ENCODE peak calls at places on chromosomes 11 and 22, in five cellular contexts. N, U, L, X and A are unnamed samples.

GRCh38 chr11:2269601-2270321 is 627 bp downstream of the ASCL2 start:
- DNase-seq in U (peak), N (peak), X (peak), L (peak), A (peak)

GRCh38 chr11:61963016-61963281 is 4.5 kb downstream of the FTH1 start:
- DNase-seq in U (no peak), L (no peak), X (peak), N (no peak), A (no peak)

GRCh38 chr22:50730941-50731661 is 6.9 kb upstream of the ACR start:
- DNase-seq in L (no peak), U (no peak), N (no peak), X (peak), A (no peak)

GRCh38 chr11:95522871-95523270 is 266.7 kb downstream of the FAM76B start:
- DNase-seq in U (no peak), X (no peak), L (no peak), N (no peak), A (no peak)

GRCh38 chr11:117915672-117916235 is 13.4 kb downstream of the TMPRSS13 start:
- DNase-seq in N (no peak), X (peak), U (no peak), L (no peak), A (peak)

GRCh38 chr22:30333707-30334087 is 7.0 kb upstream of the TBC1D10A start:
- DNase-seq in N (no peak), X (no peak), L (no peak), U (no peak), A (no peak)

GRCh38 chr11:124329787-124330478 is 9.9 kb upstream of the OR8D2 start:
- DNase-seq in N (no peak), X (no peak), L (no peak), U (no peak), A (no peak)

GRCh38 chr11:59137190-59137589 is 5.5 kb upstream of the FAM111A start:
- DNase-seq in L (peak), U (no peak), X (no peak), N (no peak), A (no peak)

GRCh38 chr11:30573951-30574350 is 12.2 kb downstream of the MPPED2 start:
- DNase-seq in L (no peak), X (no peak), U (no peak), N (no peak), A (no peak)

GRCh38 chr22:50563410-50564160 is 866 bp upstream of the SYCE3 start:
- DNase-seq in L (no peak), N (no peak), X (no peak), U (no peak), A (no peak)

GRCh38 chr22:41966607-41967240 is 2.5 kb upstream of the SEPTIN3 start:
- DNase-seq in L (no peak), U (peak), X (no peak), N (peak), A (no peak)

GRCh38 chr22:35835998-35836691 is 118.5 kb downstream of the APOL5 start:
- DNase-seq in L (no peak), N (peak), X (no peak), U (peak), A (no peak)

GRCh38 chr11:46285594-46286033 is 8.2 kb downstream of the CREB3L1 start:
- DNase-seq in N (no peak), X (peak), L (peak), U (no peak), A (no peak)

GRCh38 chr11:108551653-108552462 is 41.7 kb downstream of the EXPH5 start:
- DNase-seq in X (no peak), N (peak), U (peak), L (no peak), A (no peak)

GRCh38 chr11:17812286-17813187 is 78.0 kb downstream of the KCNC1 start:
- DNase-seq in L (no peak), X (no peak), N (no peak), U (peak), A (no peak)

GRCh38 chr11:199004-199581 is 6.2 kb downstream of the SCGB1C1 start:
- DNase-seq in L (no peak), X (peak), U (no peak), N (no peak), A (peak)

GRCh38 chr22:49959782-49960158 is 802 bp upstream of the PIM3 start:
- DNase-seq in U (peak), N (no peak), X (peak), L (peak), A (no peak)

GRCh38 chr11:64250875-64251721 is at the start of gene PLCB3:
- DNase-seq in L (peak), X (no peak), U (peak), N (no peak), A (no peak)

GRCh38 chr22:38455530-38456271 is 702 bp upstream of the KCNJ4 start:
- DNase-seq in U (no peak), N (no peak), X (no peak), L (no peak), A (no peak)

GRCh38 chr11:61893981-61894380 is 2.6 kb upstream of the FADS3 start:
- DNase-seq in L (no peak), U (no peak), X (no peak), N (no peak), A (no peak)

GRCh38 chr11:88410636-88411035 is 73.1 kb upstream of the CTSC start:
- DNase-seq in U (no peak), L (no peak), X (no peak), N (no peak), A (no peak)

GRCh38 chr11:117457031-117457785 is 129.6 kb downstream of the CEP164 start:
- DNase-seq in L (no peak), X (peak), N (no peak), U (no peak), A (no peak)

GRCh38 chr22:23537421-23537820 is 42.7 kb downstream of the IGLL1 start:
- DNase-seq in N (no peak), X (peak), U (no peak), L (no peak), A (no peak)

GRCh38 chr11:64851831-64852337 is 7.4 kb upstream of the CDC42BPG start:
- DNase-seq in X (no peak), U (peak), N (no peak), L (peak), A (no peak)

GRCh38 chr22:44256860-44257560 is 55.7 kb downstream of the SHISAL1 start:
- DNase-seq in X (peak), L (no peak), U (no peak), N (no peak), A (peak)

GRCh38 chr22:47693606-47694005 is 931.2 kb downstream of the TBC1D22A start:
- DNase-seq in N (no peak), L (no peak), X (no peak), U (no peak), A (no peak)

GRCh38 chr22:43840851-43841250 is 21.5 kb downstream of the SULT4A1 start:
- DNase-seq in U (no peak), X (no peak), N (no peak), L (peak), A (no peak)

GRCh38 chr11:71323876-71324526 is 71.6 kb upstream of the SHANK2 start:
- DNase-seq in N (no peak), X (peak), U (no peak), L (no peak), A (no peak)

GRCh38 chr11:957201-957920 is 31.7 kb downstream of the AP2A2 start:
- DNase-seq in N (no peak), U (no peak), L (no peak), X (no peak), A (no peak)

GRCh38 chr11:124535552-124536232 is 7.8 kb downstream of the OR8B12 start:
- DNase-seq in X (no peak), U (no peak), L (no peak), N (no peak), A (no peak)

GRCh38 chr11:15867886-15868285 is 488.5 kb downstream of the SOX6 start:
- DNase-seq in X (no peak), U (no peak), N (no peak), L (no peak), A (no peak)

GRCh38 chr22:43798492-43798891 is 13.6 kb downstream of the EFCAB6 start:
- DNase-seq in N (no peak), U (no peak), L (no peak), X (no peak), A (no peak)

GRCh38 chr22:29149841-29150555 is 55.7 kb upstream of the EMID1 start:
- DNase-seq in L (no peak), U (no peak), N (no peak), X (peak), A (no peak)

GRCh38 chr11:22778642-22779041 is 51.0 kb downstream of the SVIP start:
- DNase-seq in L (no peak), U (peak), N (no peak), X (no peak), A (no peak)
- H3K4me3 ChIP-seq in L (no peak), U (no peak), N (no peak), X (no peak), A (no peak)

GRCh38 chr11:121329786-121330395 is 37.3 kb downstream of the SC5D start:
- DNase-seq in L (no peak), N (no peak), U (peak), X (no peak), A (no peak)

GRCh38 chr11:121326230-121326629 is 33.7 kb downstream of the SC5D start:
- DNase-seq in L (no peak), U (no peak), X (no peak), N (no peak), A (no peak)

GRCh38 chr11:121330614-121331435 is 38.3 kb downstream of the SC5D start:
- DNase-seq in N (no peak), U (no peak), X (no peak), L (no peak), A (no peak)

GRCh38 chr11:121328967-121329653 is 36.5 kb downstream of the SC5D start:
- DNase-seq in U (peak), N (no peak), X (no peak), L (no peak), A (no peak)

GRCh38 chr11:121328213-121328966 is 35.8 kb downstream of the SC5D start:
- DNase-seq in X (no peak), N (no peak), L (no peak), U (peak), A (no peak)
- H3K4me3 ChIP-seq in X (no peak), N (no peak), L (no peak), U (no peak), A (no peak)

DNA sequence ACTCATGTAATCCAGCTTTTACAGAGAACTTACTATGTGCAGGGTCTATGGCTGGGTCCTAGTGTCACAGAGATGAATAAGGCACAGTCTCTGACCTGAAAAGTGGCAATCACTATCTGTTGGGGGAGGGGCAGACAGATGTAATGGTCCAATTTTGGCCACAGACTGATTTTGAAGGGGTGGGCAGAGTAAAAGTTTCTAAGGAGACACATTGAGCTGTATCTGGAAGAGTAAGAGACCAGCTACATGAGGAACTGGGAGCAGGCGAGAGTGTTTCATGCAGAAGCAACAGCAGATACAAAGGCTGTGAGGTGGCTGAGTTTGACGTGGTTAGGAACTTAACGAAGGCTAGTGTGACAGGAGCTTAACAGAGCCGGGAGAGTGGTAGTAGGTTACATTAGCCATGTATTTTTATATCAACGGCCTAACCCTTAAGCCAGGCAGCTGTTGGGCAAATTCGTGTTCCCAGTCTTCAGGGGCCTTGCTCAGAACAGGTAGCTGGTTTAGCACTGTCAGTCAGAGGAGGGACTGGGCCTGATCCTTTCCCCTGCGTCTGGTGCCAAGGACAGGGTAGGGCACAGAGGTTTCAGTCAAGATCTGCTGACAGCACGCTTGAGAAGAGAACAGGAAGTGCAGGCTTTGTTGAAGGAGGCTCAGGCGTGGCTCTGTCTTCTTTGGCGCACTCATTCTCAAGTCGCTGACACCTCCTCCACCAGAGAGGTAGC is 1.4 kb upstream of the STIM1 start:
- DNase-seq in X (no peak), U (peak), L (peak), N (no peak), A (no peak)
- H3K4me3 ChIP-seq in X (no peak), U (no peak), L (no peak), N (no peak), A (no peak)

GRCh38 chr11:102878595-102878994 is 3.8 kb upstream of the MMP12 start:
- DNase-seq in N (no peak), L (no peak), U (no peak), X (no peak), A (no peak)
- H3K4me3 ChIP-seq in N (no peak), L (no peak), U (no peak), X (no peak), A (no peak)

GRCh38 chr11:65915101-65915820 is 3.6 kb downstream of the C11orf68 start:
- DNase-seq in U (no peak), N (no peak), L (no peak), X (peak), A (no peak)
- H3K4me3 ChIP-seq in U (no peak), N (peak), L (no peak), X (no peak), A (peak)

DNA sequence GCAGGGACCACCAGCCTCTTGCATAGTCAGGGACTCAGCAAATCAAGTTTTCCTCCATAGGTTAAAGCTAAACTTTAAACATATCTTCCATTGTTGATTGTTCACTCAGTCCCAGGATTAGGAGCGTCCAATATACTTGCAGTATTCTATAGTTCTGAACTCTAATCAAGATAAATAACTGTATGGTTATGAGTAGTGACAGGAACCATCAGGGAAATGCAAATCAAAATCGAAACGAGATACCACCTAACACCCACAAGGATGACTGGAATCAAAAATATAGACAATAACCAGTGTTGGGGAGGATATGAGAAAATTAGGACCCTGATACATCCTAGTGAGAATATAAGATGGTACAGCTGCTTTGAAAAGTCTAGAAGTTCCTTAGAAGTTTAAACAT is 190.0 kb downstream of the ETS1 start:
- DNase-seq in X (no peak), N (no peak), L (no peak), U (no peak), A (no peak)
- H3K4me3 ChIP-seq in X (no peak), N (no peak), L (no peak), U (no peak), A (no peak)

GRCh38 chr11:35524780-35525179 is 636 bp downstream of the PAMR1 start:
- DNase-seq in N (no peak), U (no peak), X (no peak), L (no peak), A (no peak)

GRCh38 chr11:35525501-35526175 is at the start of gene PAMR1:
- DNase-seq in X (peak), L (peak), N (no peak), U (no peak), A (no peak)

GRCh38 chr11:35523861-35524260 is 1.6 kb downstream of the PAMR1 start:
- DNase-seq in U (no peak), N (no peak), L (no peak), X (no peak), A (no peak)

GRCh38 chr11:35526370-35526792 is 965 bp upstream of the PAMR1 start:
- DNase-seq in N (peak), U (no peak), X (no peak), L (no peak), A (no peak)

DNA sequence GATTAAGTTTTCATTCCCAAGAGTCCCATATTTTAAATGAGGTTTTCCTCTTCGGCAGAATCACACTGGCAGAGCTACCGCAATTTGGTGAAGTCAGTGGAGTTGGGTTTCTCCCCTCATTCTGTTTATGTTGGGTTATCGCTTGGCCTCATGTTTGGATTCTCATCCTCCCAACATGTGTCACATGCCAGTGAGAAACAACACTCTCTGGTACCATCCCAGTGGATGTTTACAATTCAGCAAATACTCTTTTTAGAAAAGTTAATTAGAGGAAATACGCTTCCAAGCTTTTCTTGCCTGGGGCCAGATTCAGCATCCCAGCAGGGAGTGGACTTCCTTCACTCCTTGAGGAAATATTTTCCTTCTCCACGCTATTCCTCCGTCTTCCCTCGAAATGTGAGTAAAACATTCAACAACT is 2.1 kb downstream of the PAMR1 start:
- DNase-seq in U (no peak), N (no peak), X (no peak), L (no peak), A (no peak)
- H3K4me3 ChIP-seq in U (no peak), N (peak), X (no peak), L (no peak), A (no peak)

GRCh38 chr11:76148941-76149613 is 57.2 kb downstream of the WNT11 start:
- DNase-seq in L (peak), X (no peak), U (peak), N (no peak), A (no peak)
- H3K4me3 ChIP-seq in L (no peak), X (no peak), U (no peak), N (no peak), A (no peak)

DNA sequence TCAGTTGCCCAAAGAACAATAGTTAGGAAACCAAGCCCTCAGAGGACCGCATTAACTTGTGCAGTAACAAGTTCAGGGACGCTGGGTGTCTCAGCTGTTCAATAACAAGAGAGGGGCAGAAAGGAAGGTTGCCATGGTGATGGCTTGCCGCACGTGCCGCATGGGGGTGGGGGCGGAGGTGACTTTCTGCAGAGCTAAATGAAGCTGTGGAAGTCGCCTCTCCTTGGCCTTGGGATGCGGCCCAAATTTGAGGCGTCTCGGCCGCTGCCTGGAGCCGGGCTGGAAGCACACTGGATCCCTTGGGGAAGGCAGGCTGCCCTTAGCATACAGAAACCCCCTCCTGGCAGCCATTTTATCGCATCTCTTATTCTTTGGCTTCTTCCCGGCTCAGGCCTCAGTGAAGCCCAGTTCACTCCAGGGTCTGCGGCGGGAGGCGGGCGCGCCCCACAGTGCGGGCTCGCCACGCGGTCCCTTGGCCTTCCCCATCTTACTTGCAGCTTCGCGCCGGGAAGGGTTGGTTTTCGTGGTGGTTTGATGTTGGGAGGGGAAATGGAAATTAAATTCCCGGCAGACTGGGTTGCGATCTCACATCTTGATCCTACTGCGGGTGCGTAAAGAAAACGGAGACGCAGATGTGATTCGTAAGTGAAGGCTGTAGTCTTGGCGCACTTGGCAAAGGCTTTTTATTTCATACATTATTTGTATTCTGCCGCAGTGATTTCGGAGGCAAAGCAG is 94.3 kb downstream of the SLC17A6 start:
- DNase-seq in L (peak), U (no peak), X (no peak), N (no peak), A (no peak)
- H3K4me3 ChIP-seq in L (no peak), U (no peak), X (no peak), N (no peak), A (peak)

DNA sequence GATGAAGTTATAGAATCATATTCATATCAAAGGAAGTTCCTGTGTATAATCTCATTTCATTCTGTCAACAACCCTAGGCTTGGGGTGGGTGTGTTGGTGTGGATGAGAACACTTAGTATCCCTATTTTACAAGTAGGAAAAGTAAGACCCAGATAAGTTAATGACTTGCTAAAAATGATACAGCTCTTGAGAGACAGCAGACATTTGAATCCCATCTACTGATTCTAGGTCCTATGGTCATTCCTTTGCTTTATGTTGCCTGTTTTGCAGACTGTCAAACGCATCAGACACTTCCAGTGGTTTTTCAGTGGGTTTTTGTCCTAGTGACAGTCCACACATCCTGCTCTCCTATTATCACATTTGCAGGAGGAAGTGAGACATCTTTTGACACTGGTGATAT is 153.1 kb downstream of the TEAD1 start:
- DNase-seq in X (no peak), U (no peak), N (no peak), L (no peak), A (no peak)
- H3K4me3 ChIP-seq in X (no peak), U (no peak), N (peak), L (no peak), A (peak)